ENCODE peak calls at places on chromosome 15, in four cellular contexts. Q is NCI-H510A treated with DMSO at 0.1 percent for 48 hours, V is BJ, D is fibroblast of the conjunctiva. L is an unnamed sample.

GRCh38 chr15:60407406-60407805 is 9.6 kb upstream of the ANXA2 start:
- DNase-seq in Q (no peak), D (no peak), V (peak), L (peak)

GRCh38 chr15:90594297-90594696 is 64.6 kb downstream of the CRTC3 start:
- DNase-seq in V (no peak), D (no peak), Q (peak), L (peak)

GRCh38 chr15:48616216-48616615 is 29.3 kb downstream of the FBN1 start:
- DNase-seq in Q (no peak), V (no peak), D (no peak), L (no peak)

GRCh38 chr15:87944687-87945086 is 311.9 kb downstream of the NTRK3 start:
- DNase-seq in Q (no peak), D (no peak), V (no peak), L (no peak)

GRCh38 chr15:53072077-53072476 is 281.9 kb upstream of the ONECUT1 start:
- DNase-seq in V (no peak), D (no peak), Q (peak), L (peak)

GRCh38 chr15:29631076-29632070 is 190.9 kb downstream of the TJP1 start:
- DNase-seq in V (no peak), D (no peak), Q (peak), L (no peak)

GRCh38 chr15:73273181-73274002 is 95.4 kb downstream of the HCN4 start:
- DNase-seq in Q (peak), D (peak), V (no peak), L (peak)

GRCh38 chr15:88908123-88908522 is 5.1 kb downstream of the MFGE8 start:
- DNase-seq in Q (no peak), D (no peak), V (no peak), L (no peak)

GRCh38 chr15:46786886-46787285 is 930.4 kb upstream of the SEMA6D start:
- DNase-seq in V (no peak), Q (no peak), D (no peak), L (peak)